ENCODE peak calls at places on chromosomes 1 and 21, in six cellular contexts. One of them, this sample, is unnamed.

GRCh38 chr1:152022521-152022920 is 14.3 kb downstream of the S100A11 start:
- DNase-seq in mesendoderm: no peak
- DNase-seq in AG08396: no peak
- DNase-seq in HTR-8/SVneo: no peak
- DNase-seq in fibroblast of lung: no peak
- DNase-seq in Karpas-422: no peak
- DNase-seq in this sample: no peak

GRCh38 chr1:115478933-115479551 is 141.0 kb upstream of the NGF start:
- DNase-seq in mesendoderm: no peak
- DNase-seq in HTR-8/SVneo: no peak
- DNase-seq in Karpas-422: no peak
- DNase-seq in fibroblast of lung: no peak
- DNase-seq in AG08396: no peak
- DNase-seq in this sample: no peak

GRCh38 chr1:42035830-42036604 is 117.2 kb upstream of the GUCA2B start:
- DNase-seq in Karpas-422: peak
- DNase-seq in HTR-8/SVneo: peak
- DNase-seq in mesendoderm: peak
- DNase-seq in fibroblast of lung: peak
- DNase-seq in AG08396: peak
- DNase-seq in this sample: peak

GRCh38 chr1:215479567-215479966 is 87.5 kb upstream of the KCTD3 start:
- DNase-seq in Karpas-422: no peak
- DNase-seq in mesendoderm: no peak
- DNase-seq in fibroblast of lung: no peak
- DNase-seq in HTR-8/SVneo: no peak
- DNase-seq in AG08396: no peak
- DNase-seq in this sample: no peak

GRCh38 chr1:31746687-31747086 is 17.5 kb downstream of the ADGRB2 start:
- DNase-seq in HTR-8/SVneo: no peak
- DNase-seq in mesendoderm: peak
- DNase-seq in AG08396: no peak
- DNase-seq in Karpas-422: peak
- DNase-seq in fibroblast of lung: no peak
- DNase-seq in this sample: no peak

GRCh38 chr1:21764615-21765423 is 18.1 kb downstream of the USP48 start:
- DNase-seq in AG08396: peak
- DNase-seq in Karpas-422: no peak
- DNase-seq in HTR-8/SVneo: peak
- DNase-seq in fibroblast of lung: peak
- DNase-seq in mesendoderm: peak
- DNase-seq in this sample: peak

GRCh38 chr1:214719207-214719606 is 116.2 kb downstream of the CENPF start:
- DNase-seq in AG08396: no peak
- DNase-seq in fibroblast of lung: peak
- DNase-seq in mesendoderm: no peak
- DNase-seq in Karpas-422: peak
- DNase-seq in HTR-8/SVneo: no peak
- DNase-seq in this sample: no peak

GRCh38 chr1:184366992-184367391 is 19.8 kb upstream of the C1orf21 start:
- DNase-seq in mesendoderm: no peak
- DNase-seq in fibroblast of lung: no peak
- DNase-seq in AG08396: no peak
- DNase-seq in Karpas-422: no peak
- DNase-seq in HTR-8/SVneo: no peak
- DNase-seq in this sample: no peak

GRCh38 chr1:207495816-207496792 is at the start of gene CR1:
- DNase-seq in Karpas-422: no peak
- DNase-seq in mesendoderm: peak
- DNase-seq in fibroblast of lung: peak
- DNase-seq in AG08396: no peak
- DNase-seq in HTR-8/SVneo: no peak
- DNase-seq in this sample: no peak

GRCh38 chr1:59487335-59488031 is 190.6 kb downstream of the FGGY start:
- DNase-seq in Karpas-422: no peak
- DNase-seq in mesendoderm: no peak
- DNase-seq in HTR-8/SVneo: peak
- DNase-seq in AG08396: no peak
- DNase-seq in fibroblast of lung: peak
- DNase-seq in this sample: peak

GRCh38 chr1:206415913-206416312 is 54.4 kb upstream of the IKBKE start:
- DNase-seq in fibroblast of lung: peak
- DNase-seq in HTR-8/SVneo: no peak
- DNase-seq in AG08396: no peak
- DNase-seq in mesendoderm: no peak
- DNase-seq in Karpas-422: no peak
- DNase-seq in this sample: no peak

GRCh38 chr1:21814241-21814918 is 2.3 kb downstream of the LDLRAD2 start:
- DNase-seq in Karpas-422: peak
- DNase-seq in HTR-8/SVneo: no peak
- DNase-seq in AG08396: peak
- DNase-seq in fibroblast of lung: peak
- DNase-seq in mesendoderm: peak
- DNase-seq in this sample: no peak

GRCh38 chr1:191615422-191615821 is 542.8 kb upstream of the RGS18 start:
- DNase-seq in HTR-8/SVneo: no peak
- DNase-seq in mesendoderm: no peak
- DNase-seq in Karpas-422: no peak
- DNase-seq in fibroblast of lung: no peak
- DNase-seq in AG08396: no peak
- DNase-seq in this sample: no peak

GRCh38 chr1:18618546-18619466 is 11.8 kb upstream of the PAX7 start:
- DNase-seq in fibroblast of lung: peak
- DNase-seq in HTR-8/SVneo: peak
- DNase-seq in Karpas-422: no peak
- DNase-seq in AG08396: no peak
- DNase-seq in mesendoderm: no peak
- DNase-seq in this sample: peak

GRCh38 chr1:36396359-36396758 is 1.3 kb downstream of the LSM10 start:
- DNase-seq in AG08396: no peak
- DNase-seq in HTR-8/SVneo: no peak
- DNase-seq in Karpas-422: no peak
- DNase-seq in mesendoderm: no peak
- DNase-seq in fibroblast of lung: no peak
- DNase-seq in this sample: no peak

GRCh38 chr1:205069371-205070125 is 14.7 kb downstream of the TMEM81 start:
- DNase-seq in fibroblast of lung: no peak
- DNase-seq in Karpas-422: no peak
- DNase-seq in mesendoderm: no peak
- DNase-seq in AG08396: no peak
- DNase-seq in HTR-8/SVneo: no peak
- DNase-seq in this sample: no peak

GRCh38 chr1:210394281-210394798 is 65.6 kb downstream of the HHAT start:
- DNase-seq in HTR-8/SVneo: no peak
- DNase-seq in mesendoderm: no peak
- DNase-seq in AG08396: no peak
- DNase-seq in Karpas-422: no peak
- DNase-seq in fibroblast of lung: peak
- DNase-seq in this sample: no peak

GRCh38 chr1:215530401-215530984 is 36.6 kb upstream of the KCTD3 start:
- DNase-seq in Karpas-422: no peak
- DNase-seq in HTR-8/SVneo: no peak
- DNase-seq in fibroblast of lung: no peak
- DNase-seq in mesendoderm: no peak
- DNase-seq in AG08396: no peak
- DNase-seq in this sample: peak

GRCh38 chr21:37534431-37534830 is 167.9 kb downstream of the DYRK1A start:
- DNase-seq in mesendoderm: no peak
- DNase-seq in HTR-8/SVneo: no peak
- DNase-seq in Karpas-422: no peak
- DNase-seq in AG08396: no peak
- DNase-seq in fibroblast of lung: no peak
- DNase-seq in this sample: no peak

GRCh38 chr1:41464886-41465285 is 19.6 kb downstream of the EDN2 start:
- DNase-seq in mesendoderm: no peak
- DNase-seq in HTR-8/SVneo: no peak
- DNase-seq in Karpas-422: no peak
- DNase-seq in fibroblast of lung: peak
- DNase-seq in AG08396: no peak
- DNase-seq in this sample: no peak

GRCh38 chr1:197585809-197586208 is 189.5 kb downstream of the DENND1B start:
- DNase-seq in HTR-8/SVneo: no peak
- DNase-seq in Karpas-422: no peak
- DNase-seq in AG08396: no peak
- DNase-seq in mesendoderm: no peak
- DNase-seq in fibroblast of lung: no peak
- DNase-seq in this sample: no peak

GRCh38 chr1:53393325-53393792 is 65.5 kb upstream of the LRP8 start:
- DNase-seq in HTR-8/SVneo: peak
- DNase-seq in mesendoderm: peak
- DNase-seq in Karpas-422: peak
- DNase-seq in fibroblast of lung: peak
- DNase-seq in AG08396: peak
- DNase-seq in this sample: no peak

GRCh38 chr1:158353333-158354038 is at the start of gene CD1E:
- DNase-seq in AG08396: no peak
- DNase-seq in mesendoderm: no peak
- DNase-seq in fibroblast of lung: no peak
- DNase-seq in Karpas-422: peak
- DNase-seq in HTR-8/SVneo: no peak
- DNase-seq in this sample: no peak

GRCh38 chr1:111516008-111516535 is 12.6 kb upstream of the ADORA3 start:
- DNase-seq in HTR-8/SVneo: no peak
- DNase-seq in mesendoderm: peak
- DNase-seq in fibroblast of lung: peak
- DNase-seq in AG08396: peak
- DNase-seq in Karpas-422: peak
- DNase-seq in this sample: no peak

GRCh38 chr1:175742790-175743459 is 470 bp downstream of the TNR start:
- DNase-seq in Karpas-422: peak
- DNase-seq in mesendoderm: peak
- DNase-seq in fibroblast of lung: peak
- DNase-seq in AG08396: peak
- DNase-seq in HTR-8/SVneo: peak
- DNase-seq in this sample: no peak

GRCh38 chr1:111669268-111669667 is 49.7 kb downstream of the RAP1A start:
- DNase-seq in HTR-8/SVneo: no peak
- DNase-seq in AG08396: peak
- DNase-seq in Karpas-422: no peak
- DNase-seq in mesendoderm: no peak
- DNase-seq in fibroblast of lung: peak
- DNase-seq in this sample: no peak

GRCh38 chr1:184691719-184692324 is 62.8 kb downstream of the EDEM3 start:
- DNase-seq in mesendoderm: peak
- DNase-seq in fibroblast of lung: peak
- DNase-seq in AG08396: peak
- DNase-seq in HTR-8/SVneo: peak
- DNase-seq in Karpas-422: peak
- DNase-seq in this sample: peak

GRCh38 chr1:109482796-109483638 is 688 bp upstream of the ATXN7L2 start:
- DNase-seq in HTR-8/SVneo: peak
- DNase-seq in Karpas-422: peak
- DNase-seq in AG08396: no peak
- DNase-seq in mesendoderm: no peak
- DNase-seq in fibroblast of lung: peak
- DNase-seq in this sample: no peak

GRCh38 chr1:198258491-198258890 is 101.7 kb downstream of the NEK7 start:
- DNase-seq in fibroblast of lung: peak
- DNase-seq in mesendoderm: no peak
- DNase-seq in AG08396: peak
- DNase-seq in Karpas-422: no peak
- DNase-seq in HTR-8/SVneo: no peak
- DNase-seq in this sample: no peak

GRCh38 chr1:162055062-162055461 is 14.4 kb upstream of the NOS1AP start:
- DNase-seq in AG08396: peak
- DNase-seq in Karpas-422: no peak
- DNase-seq in HTR-8/SVneo: peak
- DNase-seq in fibroblast of lung: peak
- DNase-seq in mesendoderm: no peak
- DNase-seq in this sample: peak

This sample was measured in PC-9.